ENCODE peak calls at places on chromosomes 12 and 14, in five cellular contexts. F is SW480, S is left colon, Z is A549, T is T follicular helper cell. E is an unnamed sample.
A peak's percentile ranks its signal among the peaks of the same experiment; 100 is the strongest.

GRCh38 chr14:60655898-60656754 is 6.8 kb upstream of the SIX1 start:
- DNase-seq in S (peak; percentile 6), F (no peak), Z (no peak), T (no peak), E (no peak)

GRCh38 chr14:38762436-38762835 is 340.6 kb downstream of the SEC23A start:
- DNase-seq in T (no peak), Z (no peak), F (no peak), S (no peak), E (no peak)

GRCh38 chr14:81401420-81402122 is 1.4 kb upstream of the STON2 start:
- DNase-seq in S (no peak), F (peak; percentile 93), T (no peak), Z (peak; percentile 22), E (peak; percentile 47)

GRCh38 chr14:94411638-94412037 is 23.2 kb upstream of the SERPINA1 start:
- DNase-seq in S (no peak), Z (no peak), F (no peak), T (no peak), E (no peak)

GRCh38 chr12:83346333-83346732 is 659.6 kb downstream of the TMTC2 start:
- DNase-seq in F (no peak), Z (no peak), S (no peak), T (no peak), E (no peak)

GRCh38 chr14:62304172-62304571 is 542.0 kb downstream of the SNAPC1 start:
- DNase-seq in S (no peak), T (no peak), F (no peak), Z (no peak), E (no peak)

GRCh38 chr12:63844391-63845341 is at the start of gene SRGAP1:
- DNase-seq in S (peak; percentile 67), F (peak; percentile 48), Z (no peak), T (no peak), E (no peak)

GRCh38 chr12:60494249-60494648 is 898.4 kb downstream of the SLC16A7 start:
- DNase-seq in S (no peak), Z (peak; percentile 3), T (no peak), F (peak; percentile 26), E (peak; percentile 31)

GRCh38 chr14:32370720-32371119 is 41.6 kb downstream of the AKAP6 start:
- DNase-seq in T (no peak), S (no peak), F (peak; percentile 26), Z (peak; percentile 13), E (peak; percentile 10)

GRCh38 chr14:64841121-64841611 is 38.5 kb downstream of the SPTB start:
- DNase-seq in S (no peak), F (peak; percentile 87), Z (peak; percentile 58), T (no peak), E (peak; percentile 56)

GRCh38 chr12:71797506-71797905 is 42.1 kb upstream of the TBC1D15 start:
- DNase-seq in F (no peak), T (no peak), Z (no peak), S (no peak), E (no peak)

GRCh38 chr12:132302466-132303358 is 26.7 kb downstream of the GALNT9 start:
- DNase-seq in S (no peak), T (no peak), F (no peak), Z (no peak), E (no peak)

GRCh38 chr14:31879661-31880348 is 197.3 kb upstream of the ARHGAP5 start:
- DNase-seq in S (no peak), Z (no peak), T (no peak), F (no peak), E (no peak)

GRCh38 chr12:102364709-102365108 is 115.7 kb downstream of the IGF1 start:
- DNase-seq in T (no peak), S (no peak), F (no peak), Z (no peak), E (no peak)

GRCh38 chr12:93127107-93127560 is 198.0 kb upstream of the EEA1 start:
- DNase-seq in S (no peak), F (no peak), Z (no peak), T (no peak), E (no peak)

GRCh38 chr12:114408415-114408814 is 2.5 kb upstream of the TBX5 start:
- DNase-seq in T (no peak), Z (no peak), S (no peak), F (no peak), E (no peak)

GRCh38 chr12:94445662-94446061 is 14.0 kb downstream of the CEP83 start:
- DNase-seq in T (no peak), F (no peak), Z (no peak), S (no peak), E (no peak)

GRCh38 chr12:108594-108993 is 42.0 kb downstream of the IQSEC3 start:
- DNase-seq in F (no peak), S (peak; percentile 42), T (no peak), Z (no peak), E (no peak)

GRCh38 chr14:59481407-59482119 is 2.6 kb downstream of the L3HYPDH start:
- DNase-seq in Z (no peak), T (no peak), F (no peak), S (no peak), E (no peak)

GRCh38 chr14:52551696-52552062 is 626 bp downstream of the TXNDC16 start:
- DNase-seq in S (no peak), T (no peak), Z (no peak), F (peak; percentile 67), E (no peak)

GRCh38 chr12:7142057-7142644 is 12.0 kb downstream of the CLSTN3 start:
- DNase-seq in T (peak; percentile 36), Z (peak; percentile 87), S (peak; percentile 61), F (peak; percentile 63), E (no peak)

GRCh38 chr12:8951744-8952143 is 2.3 kb upstream of the M6PR start:
- DNase-seq in F (no peak), S (no peak), Z (no peak), T (no peak), E (no peak)

GRCh38 chr12:22100952-22101748 is 55.1 kb downstream of the CMAS start:
- DNase-seq in Z (no peak), S (peak; percentile 40), T (peak; percentile 7), F (peak; percentile 62), E (peak; percentile 18)

GRCh38 chr12:31682136-31682962 is 22.9 kb downstream of the ETFBKMT start:
- DNase-seq in S (peak; percentile 54), T (peak; percentile 47), F (peak; percentile 73), Z (peak; percentile 63), E (peak; percentile 85)

GRCh38 chr14:51862171-51862838 is 1.9 kb downstream of the GNG2 start:
- DNase-seq in T (no peak), Z (no peak), S (no peak), F (no peak), E (no peak)

GRCh38 chr14:96501383-96501745 is 818 bp upstream of the PAPOLA start:
- DNase-seq in F (no peak), S (no peak), T (no peak), Z (no peak), E (no peak)

GRCh38 chr12:29255061-29255460 is 106.0 kb downstream of the FAR2 start:
- DNase-seq in Z (no peak), T (no peak), S (no peak), F (peak; percentile 9), E (no peak)

GRCh38 chr12:113220593-113221180 is 577 bp upstream of the TPCN1 start:
- DNase-seq in T (no peak), S (no peak), F (no peak), Z (peak; percentile 50), E (no peak)

GRCh38 chr12:25557830-25558436 is 4.8 kb upstream of the LMNTD1 start:
- DNase-seq in Z (peak; percentile 8), S (peak; percentile 9), T (no peak), F (peak; percentile 83), E (peak; percentile 54)

GRCh38 chr12:24911284-24911791 is 37.6 kb downstream of the BCAT1 start:
- DNase-seq in Z (no peak), F (no peak), T (no peak), S (no peak), E (no peak)